ENCODE peak calls at places on chromosome 19, in eight cellular contexts. A, D, S, T, L, M, P and J are unnamed samples.
A peak's percentile ranks its signal among the peaks of the same experiment; 100 is the strongest.

GRCh38 chr19:17348700-17349099 is 11.3 kb downstream of the GTPBP3 start:
- DNase-seq in D (no peak), A (peak; percentile 61), M (peak; percentile 85), L (peak; percentile 88), S (peak; percentile 67), T (no peak), P (peak; percentile 92), J (peak; percentile 53)

GRCh38 chr19:16266586-16266942 is 58.1 kb upstream of the KLF2 start:
- DNase-seq in P (no peak), T (no peak), S (no peak), D (no peak), L (no peak), M (no peak), A (no peak), J (no peak)

GRCh38 chr19:48342414-48342738 is 17.0 kb downstream of the EMP3 start:
- DNase-seq in M (no peak), A (no peak), T (no peak), S (no peak), D (no peak), L (no peak), P (no peak), J (no peak)

GRCh38 chr19:50478901-50479715 is 2.5 kb upstream of the GARIN5A start:
- DNase-seq in P (no peak), A (no peak), T (peak; percentile 1), M (peak; percentile 61), L (peak; percentile 31), D (no peak), S (peak; percentile 25), J (no peak)

GRCh38 chr19:9877775-9878510 is 42.8 kb downstream of the PIN1 start:
- DNase-seq in L (no peak), A (no peak), T (no peak), M (peak; percentile 18), D (no peak), S (peak; percentile 59), P (no peak), J (no peak)

GRCh38 chr19:2342656-2343288 is 14.3 kb downstream of the SPPL2B start:
- DNase-seq in L (no peak), T (no peak), A (no peak), P (no peak), D (no peak), M (no peak), S (no peak), J (no peak)

GRCh38 chr19:38004505-38005223 is 97.7 kb downstream of the SIPA1L3 start:
- DNase-seq in A (peak; percentile 94), T (peak; percentile 90), P (peak; percentile 92), L (peak; percentile 94), D (no peak), M (peak; percentile 96), S (peak; percentile 96), J (peak; percentile 98)

GRCh38 chr19:33348301-33349010 is 25.1 kb upstream of the CEBPG start:
- DNase-seq in P (no peak), A (no peak), L (no peak), T (no peak), M (peak; percentile 39), D (no peak), S (peak; percentile 23), J (no peak)

GRCh38 chr19:47381653-47382279 is 32.7 kb downstream of the DHX34 start:
- DNase-seq in P (no peak), T (no peak), M (no peak), A (no peak), S (no peak), D (peak; percentile 10), L (no peak), J (no peak)

GRCh38 chr19:48656840-48657474 is 11.0 kb upstream of the CA11 start:
- DNase-seq in M (peak; percentile 79), T (no peak), A (no peak), P (no peak), L (no peak), D (no peak), S (peak; percentile 93), J (peak; percentile 89)

GRCh38 chr19:1825909-1826556 is 14.0 kb upstream of the ATP8B3 start:
- DNase-seq in D (peak; percentile 46), L (peak; percentile 88), P (peak; percentile 83), M (peak; percentile 74), T (no peak), S (peak; percentile 47), A (no peak), J (no peak)

GRCh38 chr19:571127-571974 is 1.0 kb upstream of the BSG start:
- DNase-seq in A (peak; percentile 57), M (no peak), D (no peak), P (no peak), T (no peak), S (peak; percentile 51), L (peak; percentile 86), J (peak; percentile 77)

GRCh38 chr19:45245334-45245787 is at the start of gene EXOC3L2:
- DNase-seq in A (no peak), T (no peak), S (no peak), L (no peak), P (no peak), M (peak; percentile 30), D (no peak), J (no peak)

GRCh38 chr19:8552810-8553209 is 24.4 kb downstream of the MYO1F start:
- DNase-seq in P (no peak), L (peak; percentile 80), S (peak; percentile 42), T (no peak), D (no peak), A (no peak), M (peak; percentile 53), J (peak; percentile 75)

GRCh38 chr19:5949792-5950305 is 28.1 kb downstream of the RANBP3 start:
- DNase-seq in P (no peak), A (peak; percentile 89), L (no peak), M (no peak), T (no peak), S (no peak), D (no peak), J (no peak)

GRCh38 chr19:18438331-18439024 is 545 bp upstream of the ISYNA1 start:
- DNase-seq in A (no peak), D (no peak), M (peak; percentile 88), P (peak; percentile 86), L (no peak), S (no peak), T (no peak), J (no peak)

GRCh38 chr19:31979949-31980670 is 365.3 kb upstream of the ZNF507 start:
- DNase-seq in L (no peak), A (no peak), S (no peak), D (no peak), M (no peak), P (no peak), T (no peak), J (no peak)

GRCh38 chr19:3061214-3062161 is 807 bp downstream of the TLE5 start:
- DNase-seq in M (peak; percentile 61), P (peak; percentile 76), D (peak; percentile 51), A (no peak), L (no peak), S (peak; percentile 42), T (no peak), J (no peak)

GRCh38 chr19:44882063-44882462 is 9.0 kb upstream of the TOMM40 start:
- DNase-seq in M (no peak), L (no peak), A (no peak), T (no peak), P (no peak), D (no peak), S (no peak), J (no peak)

GRCh38 chr19:6378036-6378435 is 2.3 kb upstream of the PSPN start:
- DNase-seq in M (peak; percentile 66), D (no peak), A (no peak), P (no peak), T (no peak), L (no peak), S (peak; percentile 80), J (no peak)

GRCh38 chr19:41804327-41804726 is 7.9 kb downstream of the CEACAM3 start:
- DNase-seq in D (no peak), L (no peak), M (no peak), P (no peak), S (no peak), T (no peak), A (no peak), J (no peak)

GRCh38 chr19:50202399-50202798 is 1.0 kb upstream of the MYH14 start:
- DNase-seq in P (no peak), S (no peak), T (no peak), M (no peak), L (no peak), A (no peak), D (no peak), J (no peak)

GRCh38 chr19:51367565-51368365 is 1.0 kb downstream of the CLDND2 start:
- DNase-seq in L (peak; percentile 98), M (peak; percentile 100), A (peak; percentile 90), P (peak; percentile 100), T (peak; percentile 98), S (peak; percentile 98), D (peak; percentile 95), J (peak; percentile 99)

GRCh38 chr19:16014923-16015804 is 61.1 kb upstream of the TPM4 start:
- DNase-seq in P (no peak), L (no peak), A (no peak), S (no peak), D (no peak), M (no peak), T (no peak), J (no peak)

GRCh38 chr19:3586124-3586626 is 897 bp downstream of the GIPC3 start:
- DNase-seq in D (no peak), S (no peak), M (no peak), L (peak; percentile 57), P (no peak), T (no peak), A (no peak), J (no peak)

GRCh38 chr19:36116344-36116637 is 1.0 kb downstream of the TBCB start:
- DNase-seq in T (no peak), P (no peak), D (no peak), A (no peak), M (no peak), L (no peak), S (no peak), J (no peak)

GRCh38 chr19:1857648-1858326 is 5.6 kb downstream of the KLF16 start:
- DNase-seq in L (no peak), S (no peak), A (no peak), M (no peak), T (no peak), D (no peak), P (no peak), J (no peak)

GRCh38 chr19:3576696-3577443 is 4.1 kb downstream of the HMG20B start:
- DNase-seq in M (peak; percentile 79), T (no peak), L (peak; percentile 87), P (no peak), D (no peak), A (no peak), S (peak; percentile 71), J (peak; percentile 62)

GRCh38 chr19:5672708-5673459 is 7.4 kb downstream of the MICOS13 start:
- DNase-seq in L (no peak), D (no peak), S (no peak), A (no peak), T (no peak), P (no peak), M (no peak), J (no peak)

GRCh38 chr19:52735734-52736133 is 890 bp upstream of the ZNF611 start:
- DNase-seq in T (no peak), P (peak; percentile 77), L (no peak), D (no peak), A (peak; percentile 79), S (peak; percentile 72), M (no peak), J (peak; percentile 83)

GRCh38 chr19:38060346-38060745 is 153.3 kb downstream of the SIPA1L3 start:
- DNase-seq in D (no peak), T (no peak), M (no peak), L (no peak), P (no peak), A (no peak), S (no peak), J (no peak)

GRCh38 chr19:17220207-17220758 is 5.1 kb downstream of the USE1 start:
- DNase-seq in S (peak; percentile 77), T (peak; percentile 38), M (peak; percentile 86), P (no peak), A (no peak), L (peak; percentile 73), D (no peak), J (peak; percentile 53)

GRCh38 chr19:28012361-28012760 is 1200.6 kb downstream of the UQCRFS1 start:
- DNase-seq in T (no peak), L (peak; percentile 1), D (no peak), S (no peak), M (no peak), P (no peak), A (no peak), J (no peak)

GRCh38 chr19:29579308-29579910 is 26.7 kb upstream of the POP4 start:
- DNase-seq in P (no peak), M (no peak), D (no peak), L (no peak), T (no peak), A (no peak), S (no peak), J (no peak)